ENCODE peak calls at places on chromosomes 4 and X, in four cellular contexts. One of them, this sample, is unnamed.

GRCh38 chrX:40168183-40169015 is 70.6 kb upstream of the BCOR start:
- DNase-seq in A549: no peak
- DNase-seq in cardiac muscle cell: no peak
- DNase-seq in RWPE1: no peak
- DNase-seq in this sample: no peak

GRCh38 chrX:83160096-83160495 is 348.0 kb upstream of the POU3F4 start:
- DNase-seq in A549: no peak
- DNase-seq in cardiac muscle cell: peak; percentile 0
- DNase-seq in RWPE1: no peak
- DNase-seq in this sample: no peak

GRCh38 chr4:102157984-102158383 is 187.3 kb downstream of the SLC39A8 start:
- DNase-seq in A549: no peak
- DNase-seq in cardiac muscle cell: no peak
- DNase-seq in RWPE1: no peak
- DNase-seq in this sample: no peak

GRCh38 chr4:10584042-10584441 is 100.5 kb downstream of the CLNK start:
- DNase-seq in A549: no peak
- DNase-seq in cardiac muscle cell: no peak
- DNase-seq in RWPE1: peak; percentile 25
- DNase-seq in this sample: no peak

GRCh38 chrX:614136-614535 is 16.5 kb upstream of the SHOX start:
- DNase-seq in A549: no peak
- DNase-seq in cardiac muscle cell: no peak
- DNase-seq in RWPE1: no peak
- DNase-seq in this sample: no peak

GRCh38 chrX:118049713-118050112 is 66.9 kb downstream of the KLHL13 start:
- DNase-seq in A549: no peak
- DNase-seq in cardiac muscle cell: no peak
- DNase-seq in RWPE1: no peak
- DNase-seq in this sample: no peak

GRCh38 chr4:8289956-8290700 is 20.6 kb downstream of the HTRA3 start:
- DNase-seq in A549: no peak
- DNase-seq in cardiac muscle cell: no peak
- DNase-seq in RWPE1: no peak
- DNase-seq in this sample: peak; percentile 36

GRCh38 chr4:173506780-173507211 is 23.2 kb downstream of the HAND2 start:
- DNase-seq in A549: no peak
- DNase-seq in cardiac muscle cell: no peak
- DNase-seq in RWPE1: no peak
- DNase-seq in this sample: no peak

GRCh38 chr4:106773106-106773905 is 262.8 kb downstream of the DKK2 start:
- DNase-seq in A549: no peak
- DNase-seq in cardiac muscle cell: no peak
- DNase-seq in RWPE1: no peak
- DNase-seq in this sample: no peak

GRCh38 chrX:49284212-49284611 is 14.6 kb downstream of the PPP1R3F start:
- DNase-seq in A549: no peak
- DNase-seq in cardiac muscle cell: no peak
- DNase-seq in RWPE1: no peak
- DNase-seq in this sample: no peak

GRCh38 chrX:49286581-49286980 is 16.9 kb upstream of the GAGE10 start:
- DNase-seq in A549: no peak
- DNase-seq in cardiac muscle cell: no peak
- DNase-seq in RWPE1: no peak
- DNase-seq in this sample: no peak

GRCh38 chrX:49278081-49278480 is 8.5 kb downstream of the PPP1R3F start:
- DNase-seq in A549: no peak
- DNase-seq in cardiac muscle cell: no peak
- DNase-seq in RWPE1: no peak
- DNase-seq in this sample: no peak

GRCh38 chrX:49286136-49286535 is 16.5 kb downstream of the PPP1R3F start:
- DNase-seq in A549: no peak
- DNase-seq in cardiac muscle cell: no peak
- DNase-seq in RWPE1: no peak
- DNase-seq in this sample: no peak

DNA sequence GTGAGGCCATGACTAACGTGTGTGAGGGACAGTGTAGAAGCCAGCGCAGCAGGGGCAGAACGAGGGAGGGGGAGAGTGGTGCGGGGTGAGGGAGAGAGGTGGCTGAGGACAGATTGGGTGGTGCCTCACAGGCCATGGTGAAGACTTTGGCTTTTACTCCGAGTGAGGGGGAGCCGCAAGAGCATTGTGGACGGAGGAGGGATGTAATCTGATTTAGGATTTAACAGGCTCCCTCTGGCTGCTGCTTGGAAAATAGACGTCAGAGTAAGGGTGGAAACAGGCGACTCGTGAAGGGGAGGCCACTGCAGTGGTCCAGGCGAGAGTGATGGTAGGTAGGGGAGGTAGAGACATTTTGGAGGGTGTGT is 13.0 kb downstream of the PPP1R3F start:
- DNase-seq in A549: peak; percentile 38
- DNase-seq in cardiac muscle cell: peak; percentile 34
- DNase-seq in RWPE1: no peak
- DNase-seq in this sample: no peak
- TF ChIP-seq CTCF in A549: peak; percentile 13
- TF ChIP-seq CTCF in cardiac muscle cell: peak; percentile 42
- TF ChIP-seq CTCF in RWPE1: no peak
- TF ChIP-seq CTCF in this sample: no peak

DNA sequence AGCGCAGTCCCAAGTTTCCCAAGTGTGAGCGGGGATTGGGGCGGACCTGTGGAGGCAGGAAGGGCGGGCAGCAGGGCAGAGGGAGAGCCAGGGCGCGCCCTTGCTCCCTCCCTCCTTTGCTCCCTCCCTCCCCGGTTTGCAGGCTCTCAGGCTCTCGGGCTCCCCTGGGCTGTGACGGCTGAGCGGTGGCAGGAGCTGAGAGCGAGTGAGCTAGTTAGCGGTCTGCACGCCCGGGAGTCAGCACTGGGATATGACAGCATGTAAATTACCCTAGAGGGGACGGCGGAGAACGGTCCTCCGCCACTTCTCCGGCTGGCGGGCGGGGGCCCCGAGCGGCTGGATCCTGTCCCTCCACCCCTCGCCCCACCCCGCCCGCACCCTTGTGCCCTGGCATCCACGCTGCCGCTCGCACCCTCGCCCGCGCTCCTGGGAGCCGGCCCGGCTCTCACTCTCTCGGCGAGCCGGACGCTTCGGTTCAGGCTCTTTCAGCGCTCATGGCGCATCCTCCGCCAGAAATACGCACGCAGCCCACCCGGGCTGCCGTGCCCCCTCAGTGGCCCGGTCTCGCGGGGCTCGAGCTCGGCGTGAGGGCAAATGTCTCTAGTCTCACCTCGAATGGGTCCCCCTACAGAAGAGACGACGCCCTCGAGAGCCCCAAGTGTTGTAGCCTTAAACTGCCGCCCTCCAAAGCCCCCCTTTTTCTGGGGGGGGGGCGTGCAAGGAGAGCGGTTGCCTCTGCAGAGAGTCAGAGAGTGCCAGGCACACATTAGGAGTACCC is at the start of gene TSC22D3:
- DNase-seq in A549: peak; percentile 71
- DNase-seq in cardiac muscle cell: peak; percentile 94
- DNase-seq in RWPE1: peak; percentile 70
- DNase-seq in this sample: peak; percentile 57
- TF ChIP-seq CTCF in A549: no peak
- TF ChIP-seq CTCF in cardiac muscle cell: no peak
- TF ChIP-seq CTCF in RWPE1: no peak
- TF ChIP-seq CTCF in this sample: peak; percentile 2

DNA sequence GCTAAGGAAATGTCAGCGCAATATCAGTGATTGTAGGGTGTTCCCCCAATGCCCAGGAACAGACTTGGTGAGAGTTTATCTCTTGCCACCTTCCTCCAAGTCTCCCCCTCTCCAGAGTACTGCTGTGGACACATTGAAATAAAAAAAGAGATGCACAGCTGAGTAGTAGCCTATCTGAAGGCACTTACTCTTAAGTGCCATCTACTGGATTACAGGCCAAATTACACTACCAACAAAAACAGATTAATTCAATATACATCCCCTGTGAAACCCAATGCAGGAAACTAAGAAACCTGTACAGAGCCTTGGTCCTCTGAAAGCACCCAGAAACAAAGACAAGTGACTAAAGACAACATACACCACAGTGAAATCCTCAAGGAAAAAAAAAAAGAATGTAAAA is 460.3 kb downstream of the ZIC3 start:
- DNase-seq in A549: peak; percentile 1
- DNase-seq in cardiac muscle cell: peak; percentile 23
- DNase-seq in RWPE1: no peak
- DNase-seq in this sample: no peak
- TF ChIP-seq CTCF in A549: peak; percentile 10
- TF ChIP-seq CTCF in cardiac muscle cell: no peak
- TF ChIP-seq CTCF in RWPE1: no peak
- TF ChIP-seq CTCF in this sample: no peak

GRCh38 chrX:15328131-15328530 is 7.2 kb downstream of the PIGA start:
- DNase-seq in A549: no peak
- DNase-seq in cardiac muscle cell: no peak
- DNase-seq in RWPE1: no peak
- DNase-seq in this sample: no peak

GRCh38 chrX:15319075-15319474 is 3.6 kb upstream of the ASB11 start:
- DNase-seq in A549: no peak
- DNase-seq in cardiac muscle cell: no peak
- DNase-seq in RWPE1: no peak
- DNase-seq in this sample: no peak

GRCh38 chrX:15321447-15321846 is 6.0 kb upstream of the ASB11 start:
- DNase-seq in A549: no peak
- DNase-seq in cardiac muscle cell: no peak
- DNase-seq in RWPE1: no peak
- DNase-seq in this sample: peak; percentile 68

GRCh38 chrX:15320297-15320696 is 4.9 kb upstream of the ASB11 start:
- DNase-seq in A549: no peak
- DNase-seq in cardiac muscle cell: no peak
- DNase-seq in RWPE1: no peak
- DNase-seq in this sample: no peak

GRCh38 chrX:15322472-15322871 is 7.0 kb upstream of the ASB11 start:
- DNase-seq in A549: no peak
- DNase-seq in cardiac muscle cell: no peak
- DNase-seq in RWPE1: no peak
- DNase-seq in this sample: no peak
- TF ChIP-seq CTCF in A549: no peak
- TF ChIP-seq CTCF in cardiac muscle cell: no peak
- TF ChIP-seq CTCF in RWPE1: no peak
- TF ChIP-seq CTCF in this sample: no peak

GRCh38 chr4:14790487-14790886 is 211.8 kb upstream of the CPEB2 start:
- DNase-seq in A549: no peak
- DNase-seq in cardiac muscle cell: no peak
- DNase-seq in RWPE1: no peak
- DNase-seq in this sample: no peak

GRCh38 chr4:14787894-14788293 is 214.4 kb upstream of the CPEB2 start:
- DNase-seq in A549: peak; percentile 31
- DNase-seq in cardiac muscle cell: no peak
- DNase-seq in RWPE1: no peak
- DNase-seq in this sample: no peak

GRCh38 chr4:14787221-14787620 is 215.1 kb upstream of the CPEB2 start:
- DNase-seq in A549: no peak
- DNase-seq in cardiac muscle cell: no peak
- DNase-seq in RWPE1: no peak
- DNase-seq in this sample: no peak

GRCh38 chr4:14792702-14793227 is 209.5 kb upstream of the CPEB2 start:
- DNase-seq in A549: peak; percentile 13
- DNase-seq in cardiac muscle cell: no peak
- DNase-seq in RWPE1: peak; percentile 6
- DNase-seq in this sample: no peak
- TF ChIP-seq CTCF in A549: no peak
- TF ChIP-seq CTCF in cardiac muscle cell: no peak
- TF ChIP-seq CTCF in RWPE1: no peak
- TF ChIP-seq CTCF in this sample: no peak

DNA sequence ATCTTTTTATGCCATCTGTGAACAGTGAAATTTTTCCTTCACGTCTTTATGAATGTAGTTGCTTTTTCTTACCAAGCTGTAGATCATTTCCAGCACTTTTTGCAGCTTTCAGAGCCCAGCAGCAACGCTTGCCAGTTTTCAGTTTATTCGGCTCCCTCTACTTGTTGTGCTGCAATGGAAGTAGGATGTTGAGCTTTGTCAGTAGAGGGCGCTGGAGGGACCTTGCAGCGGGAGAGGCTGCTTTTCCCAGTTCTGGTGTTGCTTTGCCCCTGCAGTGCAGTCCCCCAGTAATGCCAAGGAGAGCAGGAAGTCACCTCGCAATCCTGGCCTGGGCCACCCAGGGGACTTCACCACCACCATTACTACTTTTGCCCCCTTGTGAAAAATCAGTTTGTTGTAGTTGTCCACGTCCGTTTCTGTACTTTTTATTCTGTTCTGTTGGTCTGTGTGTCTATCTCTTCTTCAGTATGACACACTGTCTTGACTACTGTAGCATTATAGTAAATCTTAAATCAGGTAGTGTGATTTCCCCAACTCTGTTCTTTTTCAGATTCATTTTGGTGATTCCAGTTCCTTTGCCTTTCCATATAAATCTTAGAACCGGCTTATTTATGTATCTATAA is 21.8 kb downstream of the CMC4 start:
- DNase-seq in A549: peak; percentile 75
- DNase-seq in cardiac muscle cell: peak; percentile 67
- DNase-seq in RWPE1: no peak
- DNase-seq in this sample: no peak
- TF ChIP-seq CTCF in A549: peak; percentile 51
- TF ChIP-seq CTCF in cardiac muscle cell: peak; percentile 66
- TF ChIP-seq CTCF in RWPE1: no peak
- TF ChIP-seq CTCF in this sample: peak; percentile 63

GRCh38 chr4:119151161-119151560 is 15.5 kb downstream of the MYOZ2 start:
- DNase-seq in A549: no peak
- DNase-seq in cardiac muscle cell: no peak
- DNase-seq in RWPE1: no peak
- DNase-seq in this sample: no peak
- TF ChIP-seq CTCF in A549: no peak
- TF ChIP-seq CTCF in cardiac muscle cell: no peak
- TF ChIP-seq CTCF in RWPE1: no peak
- TF ChIP-seq CTCF in this sample: no peak

DNA sequence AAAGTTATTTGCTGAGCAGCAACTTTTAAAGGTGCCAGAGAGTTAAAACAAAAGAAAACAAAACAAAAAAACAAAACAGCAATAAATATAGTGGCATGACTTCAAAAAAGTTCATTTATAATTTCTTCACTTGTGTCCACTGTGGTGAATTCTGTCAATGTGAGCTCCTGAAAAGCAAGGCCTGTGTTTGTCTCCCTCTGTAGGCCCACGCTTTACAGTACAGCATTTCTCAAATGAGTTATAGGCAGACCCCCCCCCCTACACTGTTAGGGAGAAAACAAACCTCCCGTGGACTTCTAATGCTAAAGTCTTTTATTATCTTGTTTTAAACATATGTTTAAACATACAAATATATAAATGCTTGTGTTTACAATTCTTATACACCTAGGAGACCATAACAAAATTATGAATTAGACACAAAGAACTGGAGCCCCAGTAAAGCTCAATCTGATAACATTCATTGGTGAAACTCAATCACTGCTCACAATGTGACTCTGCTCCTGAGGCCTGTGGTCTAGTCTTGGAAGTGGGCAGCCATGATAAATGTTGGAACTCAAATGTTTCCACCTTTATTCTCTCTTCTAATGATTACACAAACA is 47.0 kb upstream of the SCOC start:
- DNase-seq in A549: peak; percentile 18
- DNase-seq in cardiac muscle cell: peak; percentile 66
- DNase-seq in RWPE1: peak; percentile 64
- DNase-seq in this sample: no peak
- TF ChIP-seq CTCF in A549: peak; percentile 35
- TF ChIP-seq CTCF in cardiac muscle cell: peak; percentile 73
- TF ChIP-seq CTCF in RWPE1: peak; percentile 79
- TF ChIP-seq CTCF in this sample: peak; percentile 43

This sample was measured in CD14-positive monocyte.